ENCODE peak calls at places on chromosomes 16 and 17, in six cellular contexts. One of them, this sample, is unnamed.

GRCh38 chr16:31538199-31538598 is 10.5 kb downstream of the AHSP start:
- DNase-seq in HepG2: no peak
- DNase-seq in uterus: no peak
- DNase-seq in CD8-positive, alpha-beta T cell: no peak
- DNase-seq in thyroid gland: no peak
- DNase-seq in breast epithelium: no peak
- DNase-seq in this sample: no peak

GRCh38 chr16:177394-177822 is 928 bp downstream of the HBA1 start:
- DNase-seq in HepG2: no peak
- DNase-seq in uterus: no peak
- DNase-seq in CD8-positive, alpha-beta T cell: no peak
- DNase-seq in thyroid gland: no peak
- DNase-seq in breast epithelium: no peak
- DNase-seq in this sample: no peak

GRCh38 chr17:18966831-18967624 is 15.1 kb downstream of the SLC5A10 start:
- DNase-seq in HepG2: no peak
- DNase-seq in uterus: no peak
- DNase-seq in CD8-positive, alpha-beta T cell: no peak
- DNase-seq in thyroid gland: peak
- DNase-seq in breast epithelium: no peak
- DNase-seq in this sample: no peak

GRCh38 chr17:6753006-6753445 is 2.8 kb upstream of the XAF1 start:
- DNase-seq in HepG2: peak
- DNase-seq in uterus: peak
- DNase-seq in CD8-positive, alpha-beta T cell: peak
- DNase-seq in thyroid gland: peak
- DNase-seq in breast epithelium: peak
- DNase-seq in this sample: no peak

GRCh38 chr16:85187002-85187401 is 74.7 kb upstream of the CIBAR2 start:
- DNase-seq in HepG2: no peak
- DNase-seq in uterus: no peak
- DNase-seq in CD8-positive, alpha-beta T cell: no peak
- DNase-seq in thyroid gland: peak
- DNase-seq in breast epithelium: no peak
- DNase-seq in this sample: no peak

GRCh38 chr16:46920402-46921068 is 36.4 kb downstream of the GPT2 start:
- DNase-seq in HepG2: peak
- DNase-seq in uterus: no peak
- DNase-seq in CD8-positive, alpha-beta T cell: no peak
- DNase-seq in thyroid gland: peak
- DNase-seq in breast epithelium: peak
- DNase-seq in this sample: no peak

GRCh38 chr16:397135-397661 is at the start of gene NME4:
- DNase-seq in HepG2: no peak
- DNase-seq in uterus: no peak
- DNase-seq in CD8-positive, alpha-beta T cell: no peak
- DNase-seq in thyroid gland: peak
- DNase-seq in breast epithelium: no peak
- DNase-seq in this sample: no peak

GRCh38 chr17:80791758-80792284 is 199.8 kb upstream of the CHMP6 start:
- DNase-seq in HepG2: peak
- DNase-seq in uterus: peak
- DNase-seq in CD8-positive, alpha-beta T cell: peak
- DNase-seq in thyroid gland: peak
- DNase-seq in breast epithelium: no peak
- DNase-seq in this sample: no peak

GRCh38 chr17:38461683-38462082 is 33.4 kb downstream of the ARHGAP23 start:
- DNase-seq in HepG2: no peak
- DNase-seq in uterus: no peak
- DNase-seq in CD8-positive, alpha-beta T cell: no peak
- DNase-seq in thyroid gland: no peak
- DNase-seq in breast epithelium: no peak
- DNase-seq in this sample: peak

GRCh38 chr16:88570691-88571092 is 489 bp downstream of the ZC3H18 start:
- DNase-seq in HepG2: no peak
- DNase-seq in uterus: no peak
- DNase-seq in CD8-positive, alpha-beta T cell: peak
- DNase-seq in thyroid gland: no peak
- DNase-seq in breast epithelium: no peak
- DNase-seq in this sample: no peak

GRCh38 chr16:3401719-3402397 is 843 bp downstream of the ZNF174 start:
- DNase-seq in HepG2: peak
- DNase-seq in uterus: no peak
- DNase-seq in CD8-positive, alpha-beta T cell: no peak
- DNase-seq in thyroid gland: no peak
- DNase-seq in breast epithelium: no peak
- DNase-seq in this sample: no peak

GRCh38 chr16:85256190-85256739 is 144.0 kb upstream of the CIBAR2 start:
- DNase-seq in HepG2: no peak
- DNase-seq in uterus: no peak
- DNase-seq in CD8-positive, alpha-beta T cell: no peak
- DNase-seq in thyroid gland: no peak
- DNase-seq in breast epithelium: no peak
- DNase-seq in this sample: no peak

GRCh38 chr16:89409161-89409711 is 81.1 kb downstream of the ANKRD11 start:
- DNase-seq in HepG2: no peak
- DNase-seq in uterus: no peak
- DNase-seq in CD8-positive, alpha-beta T cell: peak
- DNase-seq in thyroid gland: peak
- DNase-seq in breast epithelium: no peak
- DNase-seq in this sample: no peak

GRCh38 chr16:6988846-6989245 is 343.8 kb upstream of the RBFOX1 start:
- DNase-seq in HepG2: no peak
- DNase-seq in uterus: no peak
- DNase-seq in CD8-positive, alpha-beta T cell: no peak
- DNase-seq in thyroid gland: no peak
- DNase-seq in breast epithelium: no peak
- DNase-seq in this sample: no peak

GRCh38 chr17:27878776-27879562 is 14.2 kb downstream of the LYRM9 start:
- DNase-seq in HepG2: no peak
- DNase-seq in uterus: no peak
- DNase-seq in CD8-positive, alpha-beta T cell: peak
- DNase-seq in thyroid gland: no peak
- DNase-seq in breast epithelium: no peak
- DNase-seq in this sample: no peak

GRCh38 chr16:72785886-72786285 is 262.0 kb downstream of the ZFHX3 start:
- DNase-seq in HepG2: no peak
- DNase-seq in uterus: no peak
- DNase-seq in CD8-positive, alpha-beta T cell: no peak
- DNase-seq in thyroid gland: no peak
- DNase-seq in breast epithelium: no peak
- DNase-seq in this sample: no peak

GRCh38 chr17:78875738-78876597 is 27.0 kb downstream of the CEP295NL start:
- DNase-seq in HepG2: no peak
- DNase-seq in uterus: no peak
- DNase-seq in CD8-positive, alpha-beta T cell: no peak
- DNase-seq in thyroid gland: no peak
- DNase-seq in breast epithelium: no peak
- DNase-seq in this sample: no peak

GRCh38 chr16:65306313-65306712 is 184.4 kb upstream of the CDH11 start:
- DNase-seq in HepG2: no peak
- DNase-seq in uterus: no peak
- DNase-seq in CD8-positive, alpha-beta T cell: no peak
- DNase-seq in thyroid gland: no peak
- DNase-seq in breast epithelium: no peak
- DNase-seq in this sample: no peak

GRCh38 chr17:14301761-14302401 is 1.0 kb downstream of the HS3ST3B1 start:
- DNase-seq in HepG2: no peak
- DNase-seq in uterus: peak
- DNase-seq in CD8-positive, alpha-beta T cell: peak
- DNase-seq in thyroid gland: peak
- DNase-seq in breast epithelium: no peak
- DNase-seq in this sample: peak

GRCh38 chr17:14301279-14301760 is 439 bp downstream of the HS3ST3B1 start:
- DNase-seq in HepG2: no peak
- DNase-seq in uterus: no peak
- DNase-seq in CD8-positive, alpha-beta T cell: peak
- DNase-seq in thyroid gland: no peak
- DNase-seq in breast epithelium: no peak
- DNase-seq in this sample: no peak

GRCh38 chr17:14302421-14303099 is 1.7 kb downstream of the HS3ST3B1 start:
- DNase-seq in HepG2: peak
- DNase-seq in uterus: peak
- DNase-seq in CD8-positive, alpha-beta T cell: peak
- DNase-seq in thyroid gland: peak
- DNase-seq in breast epithelium: peak
- DNase-seq in this sample: peak

GRCh38 chr17:14299261-14300093 is 1.4 kb upstream of the HS3ST3B1 start:
- DNase-seq in HepG2: peak
- DNase-seq in uterus: peak
- DNase-seq in CD8-positive, alpha-beta T cell: peak
- DNase-seq in thyroid gland: peak
- DNase-seq in breast epithelium: no peak
- DNase-seq in this sample: peak

GRCh38 chr17:14300628-14301278 is at the start of gene HS3ST3B1:
- DNase-seq in HepG2: peak
- DNase-seq in uterus: peak
- DNase-seq in CD8-positive, alpha-beta T cell: peak
- DNase-seq in thyroid gland: peak
- DNase-seq in breast epithelium: peak
- DNase-seq in this sample: peak
- TF ChIP-seq CTCF in HepG2: peak
- TF ChIP-seq CTCF in uterus: no peak
- TF ChIP-seq CTCF in CD8-positive, alpha-beta T cell: peak
- TF ChIP-seq CTCF in thyroid gland: no peak
- TF ChIP-seq CTCF in breast epithelium: peak
- TF ChIP-seq CTCF in this sample: peak

GRCh38 chr17:41528959-41529353 is 848 bp upstream of the KRT19 start:
- DNase-seq in HepG2: no peak
- DNase-seq in uterus: no peak
- DNase-seq in CD8-positive, alpha-beta T cell: no peak
- DNase-seq in thyroid gland: no peak
- DNase-seq in breast epithelium: no peak
- DNase-seq in this sample: no peak

GRCh38 chr17:41529491-41529915 is 1.4 kb upstream of the KRT19 start:
- DNase-seq in HepG2: no peak
- DNase-seq in uterus: no peak
- DNase-seq in CD8-positive, alpha-beta T cell: no peak
- DNase-seq in thyroid gland: no peak
- DNase-seq in breast epithelium: no peak
- DNase-seq in this sample: no peak

GRCh38 chr17:41524261-41524660 is 3.8 kb downstream of the KRT19 start:
- DNase-seq in HepG2: no peak
- DNase-seq in uterus: no peak
- DNase-seq in CD8-positive, alpha-beta T cell: no peak
- DNase-seq in thyroid gland: no peak
- DNase-seq in breast epithelium: no peak
- DNase-seq in this sample: no peak

GRCh38 chr17:41530062-41531048 is 2.2 kb upstream of the KRT19 start:
- DNase-seq in HepG2: peak
- DNase-seq in uterus: peak
- DNase-seq in CD8-positive, alpha-beta T cell: no peak
- DNase-seq in thyroid gland: peak
- DNase-seq in breast epithelium: no peak
- DNase-seq in this sample: no peak

DNA sequence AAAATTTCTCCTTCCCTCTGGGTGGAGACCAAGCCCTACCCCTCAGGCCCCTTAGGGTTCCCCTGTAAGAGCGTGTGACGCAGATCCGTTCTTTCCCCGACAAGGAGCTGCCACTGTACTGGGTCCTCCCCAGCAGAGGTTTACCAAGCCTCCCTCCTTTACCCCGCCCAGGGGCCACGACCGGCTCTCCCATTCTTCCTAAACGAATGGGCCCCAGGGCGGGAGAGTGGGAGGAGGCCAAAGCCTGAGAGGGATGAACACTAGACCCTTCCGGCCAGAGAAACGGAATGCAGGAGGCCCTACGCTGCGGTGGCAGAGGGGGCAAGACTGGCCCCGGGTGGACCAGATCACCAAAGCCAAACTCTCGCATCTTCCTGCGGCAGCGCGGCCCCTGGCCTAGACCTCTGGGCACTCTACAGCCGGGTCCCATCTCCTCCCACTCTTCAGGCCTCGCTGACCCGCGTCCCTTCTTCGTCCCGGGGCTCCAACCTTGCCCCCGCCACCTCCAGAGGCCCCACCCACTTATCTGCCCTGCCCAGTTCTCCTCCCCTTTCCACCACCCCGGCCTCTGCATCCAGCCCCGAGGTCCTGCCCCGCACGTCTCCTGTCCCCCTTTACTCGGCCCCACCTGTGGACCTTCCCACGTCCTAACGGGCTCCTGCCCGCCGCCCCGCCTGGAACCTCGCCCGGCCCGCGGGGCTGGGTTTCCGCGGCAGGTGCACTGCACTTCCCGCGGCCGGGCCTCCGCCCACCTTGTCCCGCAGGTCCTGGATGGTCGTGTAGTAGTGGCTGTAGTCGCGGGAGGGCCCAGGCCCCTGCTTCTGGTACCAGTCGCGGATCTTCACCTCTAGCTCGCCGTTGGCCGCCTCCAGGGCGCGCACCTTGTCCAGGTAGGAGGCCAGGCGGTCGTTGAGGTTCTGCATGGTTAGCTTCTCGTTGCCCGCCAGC is 758 bp downstream of the KRT19 start:
- DNase-seq in HepG2: no peak
- DNase-seq in uterus: peak
- DNase-seq in CD8-positive, alpha-beta T cell: no peak
- DNase-seq in thyroid gland: peak
- DNase-seq in breast epithelium: no peak
- DNase-seq in this sample: no peak
- H3K4me3 ChIP-seq in HepG2: peak
- H3K4me3 ChIP-seq in uterus: peak
- H3K4me3 ChIP-seq in CD8-positive, alpha-beta T cell: peak
- H3K4me3 ChIP-seq in thyroid gland: peak
- H3K4me3 ChIP-seq in breast epithelium: peak
- H3K4me3 ChIP-seq in this sample: no peak

GRCh38 chr17:48486557-48486956 is 44.3 kb downstream of the HOXB1 start:
- DNase-seq in HepG2: no peak
- DNase-seq in uterus: no peak
- DNase-seq in CD8-positive, alpha-beta T cell: no peak
- DNase-seq in thyroid gland: no peak
- DNase-seq in breast epithelium: no peak
- DNase-seq in this sample: no peak
- H3K27ac ChIP-seq in HepG2: no peak
- H3K27ac ChIP-seq in uterus: no peak
- H3K27ac ChIP-seq in CD8-positive, alpha-beta T cell: no peak
- H3K27ac ChIP-seq in thyroid gland: no peak
- H3K27ac ChIP-seq in breast epithelium: no peak
- H3K27ac ChIP-seq in this sample: no peak

GRCh38 chr16:49515016-49515415 is 141.4 kb downstream of the C16orf78 start:
- DNase-seq in HepG2: no peak
- DNase-seq in uterus: no peak
- DNase-seq in CD8-positive, alpha-beta T cell: no peak
- DNase-seq in thyroid gland: no peak
- DNase-seq in breast epithelium: no peak
- DNase-seq in this sample: no peak

GRCh38 chr16:49515861-49516260 is 142.3 kb downstream of the C16orf78 start:
- DNase-seq in HepG2: no peak
- DNase-seq in uterus: no peak
- DNase-seq in CD8-positive, alpha-beta T cell: no peak
- DNase-seq in thyroid gland: no peak
- DNase-seq in breast epithelium: no peak
- DNase-seq in this sample: no peak

GRCh38 chr16:49514391-49514980 is 140.9 kb downstream of the C16orf78 start:
- DNase-seq in HepG2: no peak
- DNase-seq in uterus: no peak
- DNase-seq in CD8-positive, alpha-beta T cell: no peak
- DNase-seq in thyroid gland: no peak
- DNase-seq in breast epithelium: no peak
- DNase-seq in this sample: no peak

GRCh38 chr16:49510676-49511305 is 137.2 kb downstream of the C16orf78 start:
- DNase-seq in HepG2: no peak
- DNase-seq in uterus: no peak
- DNase-seq in CD8-positive, alpha-beta T cell: no peak
- DNase-seq in thyroid gland: no peak
- DNase-seq in breast epithelium: no peak
- DNase-seq in this sample: no peak

GRCh38 chr16:49513040-49513439 is 139.4 kb downstream of the C16orf78 start:
- DNase-seq in HepG2: no peak
- DNase-seq in uterus: no peak
- DNase-seq in CD8-positive, alpha-beta T cell: no peak
- DNase-seq in thyroid gland: no peak
- DNase-seq in breast epithelium: no peak
- DNase-seq in this sample: no peak
- TF ChIP-seq CTCF in HepG2: peak
- TF ChIP-seq CTCF in uterus: no peak
- TF ChIP-seq CTCF in CD8-positive, alpha-beta T cell: no peak
- TF ChIP-seq CTCF in thyroid gland: no peak
- TF ChIP-seq CTCF in breast epithelium: no peak
- TF ChIP-seq CTCF in this sample: no peak

This sample was measured in right lobe of liver.